ENCODE peak calls at places on chromosomes 1 and 21, in seven cellular contexts. A, W, B, Y, K, H and F are unnamed samples.

GRCh38 chr21:41350436-41351155 is 11.2 kb upstream of the MX2 start:
- DNase-seq in A (no peak), W (no peak), B (peak), Y (no peak), K (no peak), H (no peak), F (no peak)

GRCh38 chr1:18324246-18324645 is 156.5 kb upstream of the KLHDC7A start:
- DNase-seq in A (no peak), W (peak), B (no peak), Y (no peak), K (no peak), H (no peak), F (no peak)

GRCh38 chr1:20994176-20994575 is 182.5 kb downstream of the EIF4G3 start:
- DNase-seq in A (no peak), W (no peak), B (no peak), Y (no peak), K (no peak), H (no peak), F (no peak)

GRCh38 chr1:3869751-3870301 is 12.6 kb downstream of the DFFB start:
- DNase-seq in A (peak), W (peak), B (no peak), Y (no peak), K (no peak), H (no peak), F (peak)

GRCh38 chr1:75208862-75209261 is 74.7 kb downstream of the LHX8 start:
- DNase-seq in A (no peak), W (no peak), B (no peak), Y (no peak), K (no peak), H (no peak), F (no peak)

GRCh38 chr1:8384577-8384976 is 66.7 kb downstream of the SLC45A1 start:
- DNase-seq in A (no peak), W (no peak), B (no peak), Y (no peak), K (no peak), H (no peak), F (peak)

GRCh38 chr1:27645071-27645415 is 10.1 kb upstream of the FGR start:
- DNase-seq in A (no peak), W (no peak), B (no peak), Y (no peak), K (no peak), H (no peak), F (no peak)

GRCh38 chr21:33441489-33442477 is 38.0 kb downstream of the TMEM50B start:
- DNase-seq in A (peak), W (no peak), B (no peak), Y (no peak), K (peak), H (no peak), F (peak)

GRCh38 chr1:67732750-67733151 is 47.8 kb downstream of the GADD45A start:
- DNase-seq in A (peak), W (no peak), B (no peak), Y (no peak), K (peak), H (no peak), F (peak)

DNA sequence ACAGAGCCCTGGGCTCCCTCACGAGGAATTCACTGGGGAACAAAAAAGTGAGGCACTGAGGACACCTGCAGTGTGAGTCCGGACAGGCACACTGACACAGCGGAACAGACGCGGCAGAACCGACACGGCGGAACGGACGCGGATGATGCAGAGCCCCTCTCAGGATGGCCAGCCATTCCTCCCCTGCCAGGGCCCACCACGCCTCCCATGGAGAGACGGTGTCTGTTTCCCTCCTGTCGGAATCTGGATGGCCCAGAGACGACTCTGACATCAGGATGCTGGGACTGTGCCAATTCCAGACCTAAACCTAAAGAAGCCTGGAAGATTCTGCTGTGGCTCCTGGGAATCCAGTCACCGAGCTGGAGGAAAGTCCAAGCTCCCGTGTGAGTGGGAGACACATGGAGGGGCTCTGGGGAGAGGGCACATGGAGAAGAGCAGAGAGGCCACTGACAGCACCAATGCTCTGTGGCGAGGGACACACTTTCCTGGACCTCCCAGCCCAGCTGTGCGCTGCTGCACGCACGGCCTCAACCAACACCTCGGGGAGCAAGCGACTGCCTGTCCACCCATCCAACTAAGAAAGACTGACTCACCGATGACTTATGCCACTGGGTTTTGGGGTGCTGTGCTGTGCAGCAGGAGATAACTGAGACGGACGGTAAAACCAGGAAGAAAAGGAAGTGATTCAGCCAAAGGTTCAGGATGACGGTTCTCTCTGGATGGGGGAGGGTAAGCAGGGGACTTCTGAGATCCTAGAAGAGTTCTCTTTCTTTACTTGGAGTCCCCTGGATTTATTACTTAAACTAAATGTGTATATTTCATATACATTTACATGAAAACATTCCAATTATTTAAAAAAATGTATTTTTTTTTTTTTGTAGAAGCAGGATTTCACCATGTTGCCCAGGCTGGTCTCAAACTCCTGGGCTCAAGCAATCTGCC is 23.3 kb downstream of the ZBTB17 start:
- DNase-seq in A (peak), W (peak), B (no peak), Y (no peak), K (no peak), H (peak), F (peak)
- TF ChIP-seq CTCF in A (peak), W (no peak), B (no peak), Y (no peak), K (no peak), H (no peak), F (no peak)

GRCh38 chr1:222792744-222793143 is 22.1 kb upstream of the DISP1 start:
- DNase-seq in A (peak), W (peak), B (no peak), Y (no peak), K (no peak), H (no peak), F (peak)
- TF ChIP-seq CTCF in A (peak), W (peak), B (peak), Y (peak), K (peak), H (peak), F (peak)

GRCh38 chr21:43619856-43620255 is 39.4 kb downstream of the HSF2BP start:
- DNase-seq in A (peak), W (peak), B (no peak), Y (no peak), K (no peak), H (no peak), F (no peak)
- TF ChIP-seq CTCF in A (peak), W (peak), B (no peak), Y (no peak), K (no peak), H (peak), F (no peak)

DNA sequence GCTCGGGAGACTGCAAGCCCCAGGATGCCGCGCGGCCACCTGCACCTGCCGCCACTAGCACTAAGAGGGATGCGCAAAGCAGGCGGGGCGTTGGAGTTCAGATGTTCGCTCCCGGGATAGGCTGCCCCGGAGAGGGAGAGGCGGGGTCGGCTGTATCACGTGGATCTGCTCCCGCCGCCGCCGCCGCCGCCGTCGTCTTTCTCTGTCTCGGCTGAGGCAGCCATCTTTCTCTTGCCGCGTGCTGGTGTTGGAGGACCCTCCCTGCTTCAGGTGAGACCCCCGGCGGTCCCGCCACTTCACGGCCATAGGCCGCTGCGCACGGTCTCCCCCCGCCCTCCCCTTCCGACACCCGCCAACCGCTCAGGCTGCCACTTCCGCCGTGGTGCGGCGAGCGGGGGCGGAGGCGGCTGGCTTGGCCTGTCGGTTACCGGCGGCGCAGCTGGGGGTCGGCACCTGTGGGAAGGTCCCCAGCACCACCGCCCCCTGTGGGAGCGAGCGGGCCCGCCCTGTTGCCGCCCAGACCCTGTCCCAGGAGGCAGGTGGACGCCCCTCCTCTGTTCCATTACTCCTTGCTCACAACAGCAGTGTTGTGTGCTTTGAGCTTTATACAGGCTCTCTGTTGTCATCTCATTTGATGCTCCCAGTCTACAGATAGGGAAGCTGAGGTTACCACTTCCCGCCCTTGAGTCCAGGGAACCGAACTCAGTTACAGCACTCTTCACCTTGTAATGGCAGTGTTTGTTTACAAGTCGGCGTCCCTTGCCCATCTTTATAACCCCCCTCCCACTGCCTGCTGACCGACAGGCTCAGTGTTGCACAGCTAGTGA is at the start of gene BTF3L4:
- DNase-seq in A (peak), W (peak), B (peak), Y (peak), K (peak), H (peak), F (peak)
- TF ChIP-seq CTCF in A (no peak), W (peak), B (no peak), Y (no peak), K (no peak), H (no peak), F (no peak)

DNA sequence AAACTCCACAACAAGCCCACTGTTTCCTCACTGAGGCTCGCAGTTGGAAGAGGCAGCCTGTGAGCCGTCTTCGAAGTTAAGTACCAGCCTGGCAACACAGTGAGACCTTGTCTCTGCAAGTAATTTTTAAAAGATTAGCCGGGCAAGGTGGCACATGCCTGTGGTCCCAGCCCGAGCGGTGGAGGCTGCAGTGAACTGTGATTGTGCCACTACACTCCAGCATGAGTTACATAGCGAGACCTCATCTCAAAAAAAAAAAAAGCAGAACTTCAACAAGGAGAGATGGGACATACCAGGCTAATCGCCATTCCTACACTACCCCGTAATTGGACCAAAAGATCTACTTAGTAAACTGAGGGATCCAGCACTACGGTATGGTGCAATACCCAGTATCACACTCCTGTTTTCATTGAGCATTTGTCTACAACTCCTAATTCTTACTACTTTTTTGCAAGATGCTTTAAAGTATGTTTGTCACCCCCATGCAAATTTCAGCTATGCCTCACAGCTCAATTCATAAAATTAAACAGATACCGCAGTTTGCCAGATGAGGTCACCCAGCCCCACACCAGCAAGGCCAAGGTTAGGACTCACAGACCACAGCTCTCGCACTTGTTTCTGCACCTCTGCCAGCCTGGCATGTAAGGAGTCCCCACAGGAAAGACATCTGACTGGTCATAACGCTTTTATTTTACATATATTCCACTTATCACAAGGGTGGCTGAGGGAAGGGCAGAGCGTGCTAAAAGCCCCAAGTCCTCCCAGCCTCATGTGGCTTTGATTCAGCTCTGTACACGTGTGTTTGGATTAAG is 21.0 kb downstream of the SDE2 start:
- DNase-seq in A (no peak), W (no peak), B (no peak), Y (no peak), K (peak), H (no peak), F (no peak)
- TF ChIP-seq CTCF in A (no peak), W (no peak), B (no peak), Y (no peak), K (peak), H (no peak), F (no peak)